ENCODE peak calls at places on chromosome 6, in five cellular contexts. Q is breast epithelium, H is hepatocyte, P is MCF 10A, E is HCT116. K is an unnamed sample.

GRCh38 chr6:169970306-169970988 is 219.0 kb downstream of the ERMARD start:
- DNase-seq in H (no peak), Q (no peak), E (no peak), P (no peak), K (no peak)

GRCh38 chr6:149924206-149924932 is 1.4 kb upstream of the RAET1G start:
- DNase-seq in H (no peak), Q (no peak), E (no peak), P (no peak), K (no peak)

GRCh38 chr6:51062166-51062722 is 243.6 kb downstream of the TFAP2B start:
- DNase-seq in Q (no peak), E (no peak), P (no peak), H (no peak), K (no peak)

GRCh38 chr6:122753688-122754056 is 25.8 kb upstream of the FABP7 start:
- DNase-seq in E (no peak), P (no peak), Q (no peak), H (no peak), K (no peak)

GRCh38 chr6:119476554-119476953 is 127.0 kb upstream of the MAN1A1 start:
- DNase-seq in P (no peak), Q (no peak), H (no peak), E (no peak), K (peak)

GRCh38 chr6:7137335-7138106 is 29.8 kb downstream of the RREB1 start:
- DNase-seq in E (no peak), Q (no peak), P (peak), H (no peak), K (peak)

GRCh38 chr6:5532941-5533340 is 271.6 kb downstream of the FARS2 start:
- DNase-seq in Q (no peak), P (no peak), H (no peak), E (no peak), K (no peak)

GRCh38 chr6:106077881-106078280 is 8.3 kb upstream of the PRDM1 start:
- DNase-seq in Q (no peak), P (no peak), H (no peak), E (no peak), K (no peak)

GRCh38 chr6:157260735-157261134 is 62.6 kb downstream of the TMEM242 start:
- DNase-seq in H (no peak), P (peak), E (no peak), Q (peak), K (no peak)

GRCh38 chr6:41286544-41287346 is at the start of gene TREM1:
- DNase-seq in Q (no peak), P (peak), E (no peak), H (peak), K (no peak)

GRCh38 chr6:143260857-143261256 is 189.6 kb downstream of the ADAT2 start:
- DNase-seq in E (no peak), H (no peak), P (no peak), Q (no peak), K (no peak)

GRCh38 chr6:13014551-13015378 is 298.2 kb downstream of the PHACTR1 start:
- DNase-seq in P (no peak), E (no peak), Q (no peak), H (peak), K (no peak)

GRCh38 chr6:44606506-44606905 is 219.0 kb downstream of the CDC5L start:
- DNase-seq in Q (no peak), E (no peak), H (no peak), P (no peak), K (no peak)

GRCh38 chr6:3139090-3139903 is 18.0 kb downstream of the TUBB2A start:
- DNase-seq in Q (peak), E (no peak), P (peak), H (peak), K (peak)

GRCh38 chr6:69581576-69581975 is 215.2 kb downstream of the LMBRD1 start:
- DNase-seq in H (no peak), Q (no peak), E (no peak), P (no peak), K (no peak)

GRCh38 chr6:28825732-28826293 is 98.0 kb downstream of the TRIM27 start:
- DNase-seq in H (no peak), Q (no peak), P (no peak), E (no peak), K (no peak)

GRCh38 chr6:154243793-154244768 is 112.5 kb downstream of the IPCEF1 start:
- DNase-seq in H (no peak), E (no peak), P (no peak), Q (no peak), K (no peak)

GRCh38 chr6:72149715-72150114 is 263.4 kb downstream of the RIMS1 start:
- DNase-seq in Q (no peak), E (no peak), H (no peak), P (no peak), K (no peak)

GRCh38 chr6:34595332-34596090 is 39.4 kb upstream of the SPDEF start:
- DNase-seq in E (no peak), H (no peak), Q (no peak), P (peak), K (no peak)

GRCh38 chr6:150826788-150827187 is 38.7 kb upstream of the MTHFD1L start:
- DNase-seq in H (no peak), E (no peak), Q (no peak), P (no peak), K (no peak)

GRCh38 chr6:19052219-19052618 is 665.1 kb downstream of the RNF144B start:
- DNase-seq in P (peak), E (no peak), Q (no peak), H (no peak), K (no peak)

GRCh38 chr6:84870693-84871092 is 106.3 kb upstream of the TBX18 start:
- DNase-seq in E (no peak), Q (no peak), H (no peak), P (no peak), K (no peak)
- TF ChIP-seq CTCF in E (no peak), Q (no peak), H (no peak), P (no peak), K (no peak)

GRCh38 chr6:4253604-4254211 is 118.3 kb upstream of the ECI2 start:
- DNase-seq in H (peak), P (peak), Q (no peak), E (peak), K (no peak)
- TF ChIP-seq CTCF in H (peak), P (no peak), Q (no peak), E (peak), K (no peak)

GRCh38 chr6:32829495-32829894 is 9.0 kb downstream of the TAP2 start:
- DNase-seq in E (no peak), H (no peak), P (no peak), Q (no peak), K (no peak)

GRCh38 chr6:32830017-32830416 is 8.5 kb downstream of the TAP2 start:
- DNase-seq in E (no peak), H (no peak), Q (no peak), P (no peak), K (no peak)

GRCh38 chr6:32830936-32831335 is 7.6 kb downstream of the TAP2 start:
- DNase-seq in Q (no peak), E (no peak), P (no peak), H (no peak), K (no peak)

GRCh38 chr6:32826996-32827395 is 10.2 kb upstream of the HLA-DOB start:
- DNase-seq in Q (no peak), H (no peak), E (no peak), P (no peak), K (no peak)

DNA sequence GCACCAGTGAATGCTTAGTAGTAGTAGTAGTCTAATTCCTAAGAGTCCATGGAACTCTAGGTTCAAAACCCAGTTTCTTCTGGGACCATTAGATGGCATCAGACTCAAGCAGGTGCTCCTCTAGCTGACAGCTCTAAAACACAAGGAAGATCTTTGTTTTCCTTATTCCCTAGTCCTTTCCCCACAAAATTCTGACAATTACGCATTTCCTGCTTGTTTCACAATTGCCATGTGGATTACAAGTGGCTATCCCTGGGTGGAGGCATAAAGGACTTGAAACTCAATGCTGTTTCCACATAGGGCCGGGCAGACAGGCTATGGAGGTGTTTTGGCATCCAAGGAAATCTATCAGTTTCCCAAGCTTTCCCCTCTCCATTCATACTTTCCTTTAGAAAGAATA is 9.2 kb upstream of the HLA-DOB start:
- DNase-seq in P (peak), E (no peak), H (no peak), Q (no peak), K (no peak)
- TF ChIP-seq CTCF in P (peak), E (peak), H (peak), Q (no peak), K (no peak)

DNA sequence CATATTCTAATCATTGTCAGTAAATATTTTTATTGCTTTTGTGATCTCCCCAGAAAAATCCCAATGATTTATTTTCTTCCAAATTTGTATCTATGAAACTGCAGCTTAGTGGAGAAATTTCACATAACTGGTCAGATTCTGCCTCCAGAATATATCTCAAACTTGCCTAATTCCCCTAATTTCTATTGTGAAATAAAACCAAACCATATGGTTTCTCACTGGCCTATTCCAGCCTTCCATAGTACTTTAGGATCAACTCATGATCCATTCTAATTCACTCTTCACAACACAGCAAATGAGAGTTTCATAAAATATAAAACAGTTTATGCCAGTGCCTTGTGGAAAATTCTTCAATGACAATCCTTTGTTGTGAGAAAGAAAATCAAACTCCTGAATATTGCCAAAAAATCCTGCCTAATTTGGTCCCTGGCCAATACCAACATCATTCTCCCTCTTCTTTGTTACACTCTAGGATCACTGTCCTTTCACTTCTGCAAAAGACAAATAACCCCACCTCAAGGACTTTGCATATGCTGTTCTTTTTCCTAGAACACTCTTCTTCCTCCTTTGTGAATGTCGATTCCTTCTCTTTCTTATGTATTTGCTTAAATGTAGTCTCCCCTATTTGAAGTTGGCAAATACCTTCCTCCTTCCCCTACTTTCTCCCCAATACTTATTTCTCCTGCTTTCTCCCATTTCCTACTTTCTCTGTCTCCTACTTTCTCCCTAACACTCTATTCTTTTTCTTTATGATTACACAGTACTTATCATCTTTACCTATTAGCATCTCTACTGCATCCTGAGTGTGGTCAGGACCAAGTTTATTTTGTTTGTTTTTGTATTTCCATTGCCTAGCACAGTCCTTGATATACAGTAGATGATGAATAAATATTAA is 587.5 kb downstream of the RFPL4B start:
- DNase-seq in P (no peak), E (no peak), H (no peak), Q (no peak), K (no peak)
- TF ChIP-seq CTCF in P (no peak), E (no peak), H (no peak), Q (no peak), K (no peak)

GRCh38 chr6:95128439-95128838 is 448.9 kb upstream of the MANEA start:
- DNase-seq in P (no peak), H (no peak), Q (no peak), E (no peak), K (no peak)

GRCh38 chr6:95133578-95133977 is 443.8 kb upstream of the MANEA start:
- DNase-seq in H (peak), P (peak), E (peak), Q (no peak), K (no peak)
- TF ChIP-seq CTCF in H (peak), P (peak), E (peak), Q (no peak), K (no peak)

DNA sequence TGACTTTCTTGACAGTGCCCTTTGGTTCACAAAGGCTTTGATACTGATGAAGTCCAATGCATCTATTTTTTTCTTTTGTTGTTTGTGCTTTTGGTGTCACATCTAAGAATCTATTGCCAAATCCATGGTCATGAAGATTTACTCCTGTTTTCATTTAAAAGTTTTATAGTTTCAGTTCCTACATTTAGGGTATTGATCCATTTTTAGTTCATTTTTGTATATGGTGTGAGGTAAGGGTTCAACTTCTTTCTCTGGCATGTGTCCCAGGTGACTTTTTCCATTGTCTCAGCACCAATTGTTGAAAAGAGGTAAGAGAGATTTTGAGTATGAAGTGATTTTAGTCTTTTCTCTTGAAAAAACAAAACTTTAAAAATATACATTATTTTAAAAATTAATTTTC is 260.6 kb downstream of the GMPR start:
- DNase-seq in E (no peak), Q (no peak), H (no peak), P (no peak), K (no peak)
- TF ChIP-seq CTCF in E (no peak), Q (no peak), H (no peak), P (no peak), K (no peak)

GRCh38 chr6:56764081-56764566 is 121.4 kb upstream of the DST start:
- DNase-seq in H (peak), P (peak), E (peak), Q (no peak), K (no peak)
- TF ChIP-seq CTCF in H (peak), P (peak), E (peak), Q (no peak), K (peak)

GRCh38 chr6:112562348-112563220 is 215.5 kb downstream of the RFPL4B start:
- DNase-seq in P (no peak), E (no peak), Q (no peak), H (peak), K (no peak)

GRCh38 chr6:112557961-112558360 is 210.8 kb downstream of the RFPL4B start:
- DNase-seq in H (no peak), E (no peak), P (no peak), Q (no peak), K (no peak)

GRCh38 chr6:112563368-112563767 is 216.2 kb downstream of the RFPL4B start:
- DNase-seq in P (no peak), H (peak), Q (no peak), E (no peak), K (no peak)

DNA sequence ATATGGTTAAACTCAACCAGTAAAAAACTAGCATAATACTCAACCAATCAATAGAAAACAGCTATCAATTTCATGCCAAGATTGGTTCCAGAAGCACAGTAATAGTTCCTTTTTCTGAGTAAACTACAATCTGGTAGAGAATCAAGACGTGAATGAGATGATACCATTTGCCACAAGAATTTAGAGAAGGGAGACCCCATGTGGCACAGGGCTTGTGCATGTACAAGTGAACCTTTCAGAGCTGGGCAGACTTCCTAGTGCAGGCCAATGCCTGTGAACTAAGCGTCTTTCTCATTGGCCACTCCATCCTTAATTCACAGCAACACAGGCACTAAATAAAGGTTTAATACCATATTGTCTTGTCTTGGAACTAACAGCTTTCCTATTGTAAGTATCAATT is 213.5 kb downstream of the RFPL4B start:
- DNase-seq in P (peak), E (no peak), Q (no peak), H (no peak), K (no peak)
- TF ChIP-seq CTCF in P (no peak), E (no peak), Q (no peak), H (peak), K (no peak)

K was measured in GM13976.